ENCODE peak calls at places on chromosomes 5 and 9, in ten cellular contexts. W, X, Y, V, B, T, U, K, D and N are unnamed samples.

GRCh38 chr5:150525163-150525562 is 17.2 kb downstream of the NDST1 start:
- DNase-seq in W (no peak), Y (no peak), V (no peak), U (no peak), X (no peak), B (no peak), D (no peak), K (no peak), T (no peak), N (no peak)

GRCh38 chr9:99712214-99712613 is 109.5 kb upstream of the NR4A3 start:
- DNase-seq in D (no peak), T (no peak), Y (no peak), V (no peak), X (no peak), W (no peak), K (no peak), B (no peak), U (no peak), N (no peak)

GRCh38 chr5:93070938-93071337 is 510.1 kb downstream of the NR2F1-AS1 start:
- DNase-seq in D (no peak), B (no peak), V (no peak), T (no peak), X (no peak), Y (no peak), K (no peak), U (no peak), W (no peak), N (no peak)

GRCh38 chr5:157976429-157976828 is 117.5 kb upstream of the CLINT1 start:
- DNase-seq in K (no peak), U (no peak), T (no peak), V (no peak), X (no peak), Y (no peak), W (no peak), B (no peak), D (no peak), N (no peak)

GRCh38 chr5:132760601-132761317 is 13.5 kb downstream of the CCNI2 start:
- DNase-seq in U (no peak), T (no peak), V (no peak), W (no peak), Y (no peak), D (no peak), B (no peak), K (no peak), X (no peak), N (no peak)

GRCh38 chr9:8579661-8580060 is 780.1 kb upstream of the DMAC1 start:
- DNase-seq in U (no peak), V (no peak), D (no peak), W (no peak), Y (no peak), B (no peak), K (no peak), X (no peak), T (no peak), N (no peak)

GRCh38 chr5:173770637-173771036 is 117.5 kb upstream of the CPEB4 start:
- DNase-seq in V (no peak), D (no peak), U (no peak), X (no peak), B (no peak), T (no peak), Y (no peak), K (no peak), W (no peak), N (no peak)

GRCh38 chr5:170751631-170752030 is 31.9 kb upstream of the GABRP start:
- DNase-seq in X (no peak), Y (no peak), T (no peak), U (no peak), B (no peak), W (peak), D (no peak), V (no peak), K (no peak), N (no peak)

GRCh38 chr5:73966411-73966810 is 340.4 kb downstream of the ARHGEF28 start:
- DNase-seq in X (no peak), W (no peak), B (no peak), Y (no peak), T (no peak), V (no peak), K (no peak), D (no peak), U (no peak), N (no peak)

GRCh38 chr9:128371622-128372117 is 496 bp downstream of the URM1 start:
- DNase-seq in V (no peak), B (no peak), D (no peak), U (no peak), T (no peak), W (no peak), K (no peak), X (no peak), Y (no peak), N (no peak)

GRCh38 chr5:155004138-155004744 is 9.3 kb upstream of the KIF4B start:
- DNase-seq in D (no peak), U (no peak), K (peak), V (no peak), T (no peak), W (no peak), X (peak), Y (no peak), B (no peak), N (no peak)

GRCh38 chr9:97419315-97419867 is 7.5 kb downstream of the TDRD7 start:
- DNase-seq in Y (no peak), K (no peak), X (no peak), B (no peak), U (no peak), W (no peak), V (peak), D (no peak), T (no peak), N (no peak)

GRCh38 chr5:60668715-60669304 is 31.2 kb downstream of the DEPDC1B start:
- DNase-seq in X (peak), U (no peak), D (no peak), Y (no peak), V (peak), W (no peak), K (no peak), T (no peak), B (no peak), N (no peak)

GRCh38 chr9:110006657-110007056 is 201.3 kb downstream of the C9orf152 start:
- DNase-seq in B (no peak), W (peak), U (no peak), D (no peak), T (no peak), K (no peak), V (no peak), Y (no peak), X (no peak), N (no peak)

GRCh38 chr5:159850192-159850573 is 66.1 kb upstream of the ADRA1B start:
- DNase-seq in K (no peak), B (no peak), X (no peak), W (no peak), U (no peak), D (no peak), V (peak), Y (no peak), T (no peak), N (peak)

GRCh38 chr9:117046666-117047327 is 359.7 kb downstream of the TRIM32 start:
- DNase-seq in U (peak), K (no peak), B (no peak), D (no peak), T (no peak), X (no peak), W (no peak), V (no peak), Y (no peak), N (no peak)

GRCh38 chr5:162768962-162769464 is 668.4 kb upstream of the CCNG1 start:
- DNase-seq in T (peak), D (no peak), V (no peak), W (peak), K (no peak), Y (no peak), U (peak), X (no peak), B (no peak), N (no peak)

GRCh38 chr5:34570721-34571379 is 85.3 kb upstream of the RAI14 start:
- DNase-seq in U (no peak), X (no peak), D (no peak), T (no peak), V (peak), B (no peak), Y (no peak), K (no peak), W (no peak), N (no peak)

GRCh38 chr5:170896779-170897178 is 35.0 kb downstream of the RANBP17 start:
- DNase-seq in U (no peak), T (no peak), V (no peak), Y (no peak), K (no peak), D (peak), W (no peak), B (no peak), X (peak), N (no peak)

GRCh38 chr9:124410321-124410913 is 4.8 kb downstream of the PSMB7 start:
- DNase-seq in V (no peak), W (no peak), B (no peak), X (no peak), Y (no peak), U (no peak), D (no peak), K (no peak), T (no peak), N (no peak)

GRCh38 chr9:113154471-113154870 is 3.7 kb downstream of the SLC31A2 start:
- DNase-seq in T (no peak), W (no peak), D (no peak), Y (no peak), K (no peak), X (no peak), V (peak), U (no peak), B (no peak), N (no peak)

GRCh38 chr9:108184941-108185340 is 670.8 kb downstream of the ACTL7B start:
- DNase-seq in V (no peak), Y (no peak), W (no peak), K (no peak), T (no peak), D (no peak), U (no peak), X (peak), B (no peak), N (no peak)

GRCh38 chr5:80777347-80778287 is 122.8 kb upstream of the DHFR start:
- DNase-seq in B (no peak), T (no peak), Y (no peak), U (no peak), D (no peak), K (peak), V (no peak), X (no peak), W (no peak), N (no peak)

GRCh38 chr5:914174-914573 is 21.5 kb downstream of the TRIP13 start:
- DNase-seq in V (no peak), D (no peak), B (no peak), Y (no peak), X (no peak), W (no peak), T (no peak), U (no peak), K (no peak), N (no peak)

GRCh38 chr5:9421823-9422354 is 124.0 kb downstream of the SEMA5A start:
- DNase-seq in K (no peak), D (no peak), U (no peak), Y (no peak), B (no peak), T (no peak), X (no peak), V (no peak), W (no peak), N (no peak)

GRCh38 chr5:101937041-101937440 is 359.0 kb downstream of the SLCO4C1 start:
- DNase-seq in W (no peak), U (no peak), X (no peak), D (no peak), V (no peak), T (no peak), K (no peak), Y (no peak), B (no peak), N (no peak)

GRCh38 chr5:42581845-42582244 is 158.6 kb downstream of the GHR start:
- DNase-seq in X (no peak), Y (no peak), K (no peak), U (no peak), W (no peak), V (no peak), T (no peak), D (no peak), B (no peak), N (no peak)

GRCh38 chr9:131370638-131371037 is 23.2 kb upstream of the PRRC2B start:
- DNase-seq in K (no peak), B (no peak), T (no peak), Y (no peak), D (no peak), X (no peak), V (no peak), U (no peak), W (no peak), N (no peak)

GRCh38 chr9:69223605-69224004 is 49.5 kb downstream of the TJP2 start:
- DNase-seq in D (peak), T (peak), V (peak), W (no peak), X (peak), Y (no peak), U (no peak), B (no peak), K (no peak), N (peak)

GRCh38 chr9:133979124-133979920 is 12.8 kb downstream of the VAV2 start:
- DNase-seq in X (peak), B (no peak), W (no peak), U (no peak), D (peak), K (no peak), V (no peak), Y (no peak), T (no peak), N (no peak)

GRCh38 chr5:126811515-126812198 is 34.7 kb downstream of the LMNB1 start:
- DNase-seq in U (no peak), D (no peak), T (no peak), X (no peak), V (peak), B (peak), K (no peak), W (no peak), Y (no peak), N (no peak)

GRCh38 chr5:125660231-125660895 is 762.8 kb upstream of the GRAMD2B start:
- DNase-seq in B (no peak), V (no peak), W (no peak), K (no peak), X (no peak), Y (no peak), T (no peak), D (no peak), U (no peak), N (no peak)

GRCh38 chr5:126248611-126249010 is 174.6 kb upstream of the GRAMD2B start:
- DNase-seq in D (no peak), X (no peak), V (no peak), U (no peak), W (no peak), Y (no peak), K (no peak), B (no peak), T (no peak), N (no peak)

GRCh38 chr5:39489263-39489662 is 64.5 kb upstream of the DAB2 start:
- DNase-seq in X (no peak), W (no peak), K (no peak), T (no peak), V (no peak), B (no peak), U (no peak), D (no peak), Y (no peak), N (no peak)

GRCh38 chr5:372556-372910 is 51.0 kb downstream of the AHRR start:
- DNase-seq in B (no peak), T (no peak), X (no peak), Y (no peak), U (no peak), W (no peak), V (no peak), D (no peak), K (no peak), N (no peak)

GRCh38 chr5:98111686-98112085 is 661.8 kb upstream of the RGMB start:
- DNase-seq in Y (no peak), D (no peak), V (peak), B (no peak), K (no peak), T (no peak), X (no peak), U (no peak), W (no peak), N (no peak)

GRCh38 chr5:135965504-135965903 is 10.7 kb upstream of the LECT2 start:
- DNase-seq in X (no peak), Y (no peak), V (no peak), D (no peak), T (no peak), U (no peak), W (no peak), B (no peak), K (no peak), N (no peak)

GRCh38 chr5:18379189-18379588 is 744.9 kb downstream of the TAF11L14 start:
- DNase-seq in V (no peak), W (no peak), T (no peak), B (no peak), K (no peak), D (no peak), X (no peak), Y (no peak), U (no peak), N (no peak)